ENCODE peak calls at places on chromosomes 1 and 21, in six cellular contexts. Y is IMR-90, H is EL, N is GM12865, M is endodermal cell, L is NCI-H1092 treated with DMSO at 0.1 percent for 48 hours. Z is an unnamed sample.

GRCh38 chr1:47192458-47193384 is 2.9 kb upstream of the PDZK1IP1 start:
- DNase-seq in Y (peak), H (peak), N (peak), M (peak), L (peak), Z (peak)

GRCh38 chr1:25082995-25083394 is 149.3 kb downstream of the SYF2 start:
- DNase-seq in Y (no peak), H (no peak), N (no peak), M (no peak), L (no peak), Z (no peak)

GRCh38 chr21:29181799-29182470 is 51.5 kb downstream of the MAP3K7CL start:
- DNase-seq in Y (peak), H (peak), N (peak), M (no peak), L (no peak), Z (peak)

GRCh38 chr1:119569095-119569494 is 62.1 kb downstream of the HSD3B1 start:
- DNase-seq in Y (no peak), H (no peak), N (no peak), M (no peak), L (no peak), Z (no peak)

GRCh38 chr1:169364948-169365347 is 2.6 kb downstream of the NME7 start:
- DNase-seq in Y (no peak), H (no peak), N (no peak), M (no peak), L (no peak), Z (peak)

GRCh38 chr21:15195104-15195503 is 130.3 kb upstream of the NRIP1 start:
- DNase-seq in Y (no peak), H (no peak), N (no peak), M (no peak), L (no peak), Z (no peak)

GRCh38 chr1:77825356-77825709 is 45.9 kb downstream of the MIGA1 start:
- DNase-seq in Y (peak), H (peak), N (peak), M (peak), L (peak), Z (peak)

GRCh38 chr1:95951291-95951690 is 717.3 kb downstream of the RWDD3 start:
- DNase-seq in Y (no peak), H (no peak), N (no peak), M (no peak), L (no peak), Z (no peak)

GRCh38 chr21:28144653-28145052 is 848.0 kb downstream of the LTN1 start:
- DNase-seq in Y (no peak), H (no peak), N (no peak), M (no peak), L (no peak), Z (no peak)

GRCh38 chr1:178532392-178532791 is 19.5 kb downstream of the TEX35 start:
- DNase-seq in Y (peak), H (peak), N (peak), M (peak), L (peak), Z (peak)

GRCh38 chr1:236394016-236394481 is at the start of gene EDARADD:
- DNase-seq in Y (no peak), H (peak), N (peak), M (no peak), L (no peak), Z (peak)

GRCh38 chr1:38331496-38332210 is 285.1 kb upstream of the POU3F1 start:
- DNase-seq in Y (no peak), H (no peak), N (no peak), M (no peak), L (no peak), Z (no peak)

GRCh38 chr1:22494144-22494543 is 42.5 kb downstream of the ZBTB40 start:
- DNase-seq in Y (no peak), H (no peak), N (no peak), M (no peak), L (no peak), Z (no peak)

GRCh38 chr1:172845371-172845770 is 186.5 kb downstream of the FASLG start:
- DNase-seq in Y (peak), H (no peak), N (peak), M (no peak), L (no peak), Z (peak)

Z was measured in astrocyte.